ENCODE peak calls at places on chromosomes 4 and X, in four cellular contexts. Q is fibroblast of lung, D is AG09309, I is Calu3. M is an unnamed sample.

GRCh38 chrX:52425710-52426245 is 57.0 kb downstream of the XAGE2 start:
- DNase-seq in Q (peak; percentile 24), D (peak; percentile 21), I (no peak), M (no peak)

GRCh38 chr4:75800972-75801371 is 76.6 kb downstream of the USO1 start:
- DNase-seq in Q (no peak), D (no peak), I (no peak), M (no peak)

GRCh38 chr4:87977521-87978278 is 2.2 kb downstream of the SPP1 start:
- DNase-seq in Q (no peak), D (no peak), I (no peak), M (no peak)

GRCh38 chrX:155745792-155746191 is 133.0 kb upstream of the TMLHE start:
- DNase-seq in Q (peak; percentile 35), D (no peak), I (peak; percentile 58), M (no peak)

GRCh38 chrX:11535156-11535919 is 130.4 kb downstream of the ARHGAP6 start:
- DNase-seq in Q (no peak), D (no peak), I (no peak), M (no peak)

GRCh38 chr4:136484996-136485395 is 1047.3 kb downstream of the PCDH18 start:
- DNase-seq in Q (no peak), D (no peak), I (no peak), M (no peak)

GRCh38 chr4:39976141-39976944 is 1.4 kb downstream of the PDS5A start:
- DNase-seq in Q (peak; percentile 85), D (peak; percentile 37), I (peak; percentile 68), M (peak; percentile 71)

GRCh38 chr4:141575884-141576283 is 60.5 kb upstream of the IL15 start:
- DNase-seq in Q (peak; percentile 32), D (no peak), I (no peak), M (no peak)

GRCh38 chr4:130026185-130026584 is 930.2 kb downstream of the C4orf33 start:
- DNase-seq in Q (no peak), D (no peak), I (no peak), M (no peak)

GRCh38 chrX:115591856-115592842 is 31.2 kb downstream of the PLS3 start:
- DNase-seq in Q (no peak), D (no peak), I (no peak), M (no peak)

GRCh38 chrX:103817502-103817901 is 14.6 kb downstream of the RAB9B start:
- DNase-seq in Q (peak; percentile 60), D (no peak), I (peak; percentile 43), M (peak; percentile 14)

GRCh38 chrX:31130457-31131215 is 58.8 kb upstream of the FTHL17 start:
- DNase-seq in Q (peak; percentile 40), D (peak; percentile 2), I (no peak), M (no peak)

GRCh38 chr4:145814246-145814645 is 124.4 kb downstream of the ZNF827 start:
- DNase-seq in Q (no peak), D (no peak), I (no peak), M (no peak)

GRCh38 chr4:129968778-129969177 is 872.8 kb downstream of the C4orf33 start:
- DNase-seq in Q (no peak), D (no peak), I (no peak), M (no peak)

GRCh38 chrX:136531951-136532350 is at the start of gene VGLL1:
- DNase-seq in Q (no peak), D (no peak), I (peak; percentile 60), M (no peak)

GRCh38 chr4:150988238-150988637 is 26.8 kb downstream of the LRBA start:
- DNase-seq in Q (no peak), D (no peak), I (no peak), M (no peak)

GRCh38 chrX:131792356-131792749 is 230.7 kb upstream of the STK26 start:
- DNase-seq in Q (no peak), D (peak; percentile 88), I (no peak), M (peak; percentile 21)

GRCh38 chr4:143713556-143714289 is 13.2 kb upstream of the FREM3 start:
- DNase-seq in Q (peak; percentile 22), D (no peak), I (no peak), M (no peak)

GRCh38 chrX:35919536-35920309 is at the start of gene CFAP47:
- DNase-seq in Q (peak; percentile 14), D (no peak), I (peak; percentile 54), M (no peak)

GRCh38 chrX:74049126-74049525 is 254.9 kb upstream of the ZCCHC13 start:
- DNase-seq in Q (no peak), D (no peak), I (no peak), M (no peak)

GRCh38 chr4:186844059-186844681 is 120.5 kb upstream of the FAT1 start:
- DNase-seq in Q (peak; percentile 51), D (peak; percentile 35), I (no peak), M (no peak)

GRCh38 chr4:182369211-182369610 is 126.0 kb downstream of the TENM3 start:
- DNase-seq in Q (peak; percentile 35), D (no peak), I (no peak), M (no peak)

GRCh38 chr4:177222776-177223175 is 86.9 kb upstream of the NEIL3 start:
- DNase-seq in Q (no peak), D (no peak), I (no peak), M (no peak)

GRCh38 chr4:39427477-39428119 is 20.9 kb downstream of the KLB start:
- DNase-seq in Q (no peak), D (no peak), I (no peak), M (no peak)

GRCh38 chr4:139035650-139036049 is 20.1 kb downstream of the NOCT start:
- DNase-seq in Q (no peak), D (no peak), I (no peak), M (no peak)
- TF ChIP-seq CTCF in Q (no peak), D (no peak), I (no peak), M (no peak)

GRCh38 chrX:67893931-67894330 is 350.1 kb downstream of the AR start:
- DNase-seq in Q (no peak), D (no peak), I (no peak), M (no peak)
- TF ChIP-seq CTCF in Q (no peak), D (no peak), I (no peak), M (no peak)

DNA sequence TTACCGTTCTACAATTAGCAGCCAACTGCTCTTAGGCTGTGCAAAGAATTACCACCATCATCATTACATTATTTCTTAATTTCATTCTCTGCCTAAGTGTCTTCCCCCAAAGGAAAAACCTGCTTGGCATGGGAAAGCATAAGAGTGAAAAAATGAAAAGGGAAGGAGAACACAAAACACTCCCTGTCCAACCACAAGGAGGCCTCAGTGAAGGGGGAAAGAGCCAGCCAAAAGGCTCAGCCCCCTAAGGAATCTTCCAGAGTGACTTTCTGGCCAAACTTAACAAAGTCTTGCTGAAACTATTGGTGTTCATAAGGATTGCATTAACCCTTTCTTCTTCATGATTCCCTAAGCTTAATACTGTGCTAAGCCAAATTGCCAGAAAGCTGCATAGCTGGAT is 287.4 kb downstream of the SMARCA1 start:
- DNase-seq in Q (no peak), D (no peak), I (no peak), M (no peak)
- TF ChIP-seq CTCF in Q (no peak), D (no peak), I (no peak), M (no peak)

DNA sequence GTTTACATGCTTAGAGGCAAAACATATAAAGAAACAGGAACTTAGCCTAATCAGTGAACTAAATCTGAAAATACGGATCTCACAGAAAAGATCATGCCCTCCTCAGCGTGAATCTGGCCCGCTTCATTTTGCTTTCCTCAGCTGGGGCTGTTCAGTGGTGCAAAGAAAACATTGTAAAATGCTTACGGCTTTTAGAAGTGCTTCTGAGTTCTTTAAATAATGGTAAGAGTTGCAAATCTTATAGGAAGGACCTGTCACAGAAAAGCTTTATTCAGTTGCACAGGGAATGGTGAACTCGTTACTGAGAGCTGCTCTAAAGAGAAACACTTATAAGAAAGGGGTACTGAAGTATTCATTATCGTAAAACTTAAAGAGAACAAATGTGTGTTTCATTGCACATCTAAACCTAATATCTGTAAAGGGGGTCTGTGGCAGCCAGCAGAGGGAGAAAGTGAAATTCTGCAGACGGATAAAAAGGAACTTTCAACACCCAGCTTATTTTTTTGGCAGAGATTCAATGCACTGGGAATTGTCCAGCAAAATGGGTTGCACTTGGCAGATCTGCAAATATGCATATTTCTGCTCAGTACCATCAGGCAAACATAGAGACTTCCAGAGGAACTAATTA is 139.2 kb upstream of the ANK2 start:
- DNase-seq in Q (peak; percentile 82), D (peak; percentile 44), I (no peak), M (no peak)
- TF ChIP-seq CTCF in Q (no peak), D (no peak), I (no peak), M (no peak)

GRCh38 chr4:169611991-169612868 is at the start of gene NEK1:
- DNase-seq in Q (peak; percentile 87), D (no peak), I (peak; percentile 81), M (peak; percentile 91)
- TF ChIP-seq CTCF in Q (peak; percentile 16), D (no peak), I (no peak), M (no peak)

GRCh38 chr4:78155616-78156105 is 98.5 kb downstream of the FRAS1 start:
- DNase-seq in Q (peak; percentile 22), D (no peak), I (no peak), M (no peak)
- TF ChIP-seq CTCF in Q (no peak), D (no peak), I (no peak), M (no peak)

GRCh38 chrX:110440016-110440805 is 81.6 kb downstream of the RTL9 start:
- DNase-seq in Q (no peak), D (no peak), I (no peak), M (no peak)
- TF ChIP-seq CTCF in Q (no peak), D (no peak), I (no peak), M (no peak)

M was measured in GM10248.